ENCODE peak calls at places on chromosomes 12 and 14, in four cellular contexts. One of them, this sample, is unnamed.

GRCh38 chr12:132036063-132036683 is 86.4 kb downstream of the EP400 start:
- DNase-seq in IMR-90: no peak
- DNase-seq in neuronal stem cell: no peak
- DNase-seq in neural progenitor cell: no peak
- DNase-seq in this sample: no peak

GRCh38 chr12:58803893-58804292 is 116.4 kb downstream of the LRIG3 start:
- DNase-seq in IMR-90: peak; percentile 94
- DNase-seq in neuronal stem cell: no peak
- DNase-seq in neural progenitor cell: no peak
- DNase-seq in this sample: no peak

GRCh38 chr14:101876539-101876938 is 87.8 kb upstream of the DYNC1H1 start:
- DNase-seq in IMR-90: peak; percentile 18
- DNase-seq in neuronal stem cell: no peak
- DNase-seq in neural progenitor cell: no peak
- DNase-seq in this sample: peak; percentile 93

GRCh38 chr14:74495356-74495755 is 1.8 kb downstream of the ISCA2 start:
- DNase-seq in IMR-90: no peak
- DNase-seq in neuronal stem cell: no peak
- DNase-seq in neural progenitor cell: no peak
- DNase-seq in this sample: no peak

GRCh38 chr14:74599201-74599809 is 12.7 kb downstream of the LTBP2 start:
- DNase-seq in IMR-90: peak; percentile 73
- DNase-seq in neuronal stem cell: no peak
- DNase-seq in neural progenitor cell: no peak
- DNase-seq in this sample: no peak

GRCh38 chr12:88638956-88639355 is 58.7 kb upstream of the KITLG start:
- DNase-seq in IMR-90: peak; percentile 50
- DNase-seq in neuronal stem cell: no peak
- DNase-seq in neural progenitor cell: no peak
- DNase-seq in this sample: no peak

GRCh38 chr14:96130854-96131253 is 73.8 kb upstream of the BDKRB2 start:
- DNase-seq in IMR-90: peak; percentile 63
- DNase-seq in neuronal stem cell: no peak
- DNase-seq in neural progenitor cell: no peak
- DNase-seq in this sample: no peak

GRCh38 chr12:129676411-129676810 is 227.4 kb downstream of the TMEM132D start:
- DNase-seq in IMR-90: no peak
- DNase-seq in neuronal stem cell: no peak
- DNase-seq in neural progenitor cell: no peak
- DNase-seq in this sample: no peak

GRCh38 chr14:105060751-105061427 is 4.3 kb downstream of the GPR132 start:
- DNase-seq in IMR-90: no peak
- DNase-seq in neuronal stem cell: no peak
- DNase-seq in neural progenitor cell: no peak
- DNase-seq in this sample: no peak

GRCh38 chr12:92403210-92404175 is 257.8 kb upstream of the BTG1 start:
- DNase-seq in IMR-90: no peak
- DNase-seq in neuronal stem cell: no peak
- DNase-seq in neural progenitor cell: no peak
- DNase-seq in this sample: peak; percentile 97

GRCh38 chr12:14948672-14949071 is 10.3 kb upstream of the ERP27 start:
- DNase-seq in IMR-90: peak; percentile 89
- DNase-seq in neuronal stem cell: no peak
- DNase-seq in neural progenitor cell: no peak
- DNase-seq in this sample: peak; percentile 93

GRCh38 chr14:95774265-95775160 is 60.6 kb upstream of the TCL1A start:
- DNase-seq in IMR-90: peak; percentile 44
- DNase-seq in neuronal stem cell: peak; percentile 57
- DNase-seq in neural progenitor cell: peak; percentile 61
- DNase-seq in this sample: peak; percentile 41

GRCh38 chr14:90579816-90580215 is 183.0 kb downstream of the CALM1 start:
- DNase-seq in IMR-90: no peak
- DNase-seq in neuronal stem cell: no peak
- DNase-seq in neural progenitor cell: no peak
- DNase-seq in this sample: no peak

GRCh38 chr14:45359766-45360165 is 106.8 kb upstream of the MIS18BP1 start:
- DNase-seq in IMR-90: peak; percentile 1
- DNase-seq in neuronal stem cell: no peak
- DNase-seq in neural progenitor cell: no peak
- DNase-seq in this sample: no peak

GRCh38 chr14:34782031-34782430 is 67.6 kb upstream of the CFL2 start:
- DNase-seq in IMR-90: no peak
- DNase-seq in neuronal stem cell: no peak
- DNase-seq in neural progenitor cell: no peak
- DNase-seq in this sample: no peak

GRCh38 chr12:96218989-96219678 is 25.0 kb downstream of the ELK3 start:
- DNase-seq in IMR-90: no peak
- DNase-seq in neuronal stem cell: no peak
- DNase-seq in neural progenitor cell: no peak
- DNase-seq in this sample: no peak

GRCh38 chr14:36835145-36835544 is 173.5 kb downstream of the PAX9 start:
- DNase-seq in IMR-90: no peak
- DNase-seq in neuronal stem cell: no peak
- DNase-seq in neural progenitor cell: peak; percentile 30
- DNase-seq in this sample: no peak

GRCh38 chr14:103994535-103995184 is 52.3 kb upstream of the RD3L start:
- DNase-seq in IMR-90: peak; percentile 4
- DNase-seq in neuronal stem cell: no peak
- DNase-seq in neural progenitor cell: no peak
- DNase-seq in this sample: no peak

GRCh38 chr14:99261916-99262787 is 9.8 kb downstream of the BCL11B start:
- DNase-seq in IMR-90: no peak
- DNase-seq in neuronal stem cell: no peak
- DNase-seq in neural progenitor cell: no peak
- DNase-seq in this sample: no peak

GRCh38 chr14:104341532-104342434 is 203.4 kb downstream of the KIF26A start:
- DNase-seq in IMR-90: no peak
- DNase-seq in neuronal stem cell: peak; percentile 50
- DNase-seq in neural progenitor cell: peak; percentile 92
- DNase-seq in this sample: peak; percentile 54

GRCh38 chr14:58963873-58964597 is 224.4 kb upstream of the DAAM1 start:
- DNase-seq in IMR-90: no peak
- DNase-seq in neuronal stem cell: no peak
- DNase-seq in neural progenitor cell: no peak
- DNase-seq in this sample: no peak

GRCh38 chr14:70317969-70318634 is 41.4 kb downstream of the COX16 start:
- DNase-seq in IMR-90: peak; percentile 61
- DNase-seq in neuronal stem cell: peak; percentile 60
- DNase-seq in neural progenitor cell: peak; percentile 84
- DNase-seq in this sample: no peak

GRCh38 chr12:111584959-111585358 is 14.2 kb downstream of the ATXN2 start:
- DNase-seq in IMR-90: peak; percentile 60
- DNase-seq in neuronal stem cell: no peak
- DNase-seq in neural progenitor cell: no peak
- DNase-seq in this sample: no peak

DNA sequence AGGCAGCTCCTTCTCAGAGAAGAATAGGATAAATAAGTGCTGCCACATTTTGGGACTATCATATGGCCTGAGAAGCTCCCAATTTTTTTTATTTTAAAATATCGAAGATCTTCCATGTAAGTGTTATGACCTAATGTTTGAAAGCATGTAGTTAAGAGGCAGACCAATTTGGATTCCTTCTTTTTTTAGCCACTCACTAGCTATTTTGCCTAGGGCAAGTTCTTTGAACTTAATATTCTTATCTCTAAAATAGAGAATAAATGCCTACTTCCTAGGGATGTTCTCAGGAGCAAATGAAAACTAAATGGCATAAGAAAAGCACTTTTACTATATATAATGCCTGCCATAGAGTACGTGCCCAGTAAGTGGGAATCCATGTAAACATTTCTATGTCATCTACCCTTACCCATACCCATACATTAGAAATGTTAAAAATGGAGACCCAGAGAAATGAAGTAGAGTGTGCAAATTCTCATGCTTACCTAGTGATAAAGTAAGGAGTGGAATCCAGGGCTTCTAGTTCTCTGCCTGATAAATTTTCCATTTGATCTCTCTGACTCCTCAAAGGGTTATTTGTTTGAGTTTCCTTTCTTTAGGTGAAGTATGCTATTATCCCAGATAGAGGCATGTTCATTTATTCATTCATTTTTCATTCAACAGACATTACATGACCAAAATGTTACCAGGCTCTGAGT is 148.3 kb downstream of the TGFB3 start:
- DNase-seq in IMR-90: no peak
- DNase-seq in neuronal stem cell: no peak
- DNase-seq in neural progenitor cell: no peak
- DNase-seq in this sample: no peak
- H3K9ac ChIP-seq in IMR-90: no peak overlapping the region
- H3K9ac ChIP-seq in neuronal stem cell: no peak overlapping the region
- H3K9ac ChIP-seq in neural progenitor cell: no peak overlapping the region
- H3K9ac ChIP-seq in this sample: no peak overlapping the region

DNA sequence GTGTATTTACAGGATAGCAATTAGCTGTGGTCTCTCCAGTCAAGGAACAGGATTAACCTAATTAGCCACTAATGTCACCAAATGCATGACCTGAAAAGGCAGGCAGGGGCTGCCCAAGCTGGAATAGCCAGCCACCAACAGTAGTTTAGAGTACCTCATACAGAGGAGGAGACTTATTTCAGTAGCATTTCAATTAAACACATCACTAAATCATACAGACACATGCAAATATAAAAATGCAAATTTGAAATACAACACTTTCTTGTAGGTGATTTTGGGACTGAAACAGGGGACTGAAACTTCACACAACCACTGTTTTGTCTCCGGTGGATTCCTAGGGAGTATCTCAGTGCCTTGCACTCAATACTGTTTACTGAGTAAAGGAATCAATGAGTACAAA is 647 bp upstream of the IFNG-AS1 start:
- DNase-seq in IMR-90: no peak
- DNase-seq in neuronal stem cell: peak; percentile 12
- DNase-seq in neural progenitor cell: peak; percentile 35
- DNase-seq in this sample: peak; percentile 84
- H3K4me2 ChIP-seq in IMR-90: no peak overlapping the region
- H3K4me2 ChIP-seq in neuronal stem cell: no peak overlapping the region
- H3K4me2 ChIP-seq in neural progenitor cell: peak overlapping the region; percentile 4
- H3K4me2 ChIP-seq in this sample: peak overlapping the region; percentile 68

DNA sequence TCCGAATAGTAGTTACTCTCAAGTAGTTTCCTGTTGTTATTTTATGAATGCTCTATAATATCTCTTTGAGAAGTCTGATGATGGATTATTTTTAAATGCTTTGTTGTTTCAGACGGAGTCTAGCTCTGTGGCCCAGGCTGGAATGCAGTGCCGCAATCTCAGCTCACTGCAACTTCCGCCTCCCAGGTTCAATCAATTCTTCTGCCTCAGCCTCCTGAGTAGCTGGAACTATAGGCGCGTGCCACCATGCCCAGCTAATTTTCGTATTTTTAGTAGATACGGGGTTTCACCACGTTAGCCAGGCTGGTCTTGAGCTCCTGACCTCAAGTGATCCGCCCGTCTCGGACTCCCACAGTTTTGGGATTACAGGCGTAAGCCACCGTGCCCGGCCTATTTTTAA is 1.4 kb upstream of the OS9 start:
- DNase-seq in IMR-90: no peak
- DNase-seq in neuronal stem cell: no peak
- DNase-seq in neural progenitor cell: no peak
- DNase-seq in this sample: no peak
- H3K27me3 ChIP-seq in IMR-90: no peaks in the 10 kb centered on the region
- H3K27me3 ChIP-seq in neuronal stem cell: no peaks in the 10 kb centered on the region
- H3K27me3 ChIP-seq in neural progenitor cell: peaks cover 42% of the 10 kb centered on the region
- H3K27me3 ChIP-seq in this sample: no peaks in the 10 kb centered on the region

DNA sequence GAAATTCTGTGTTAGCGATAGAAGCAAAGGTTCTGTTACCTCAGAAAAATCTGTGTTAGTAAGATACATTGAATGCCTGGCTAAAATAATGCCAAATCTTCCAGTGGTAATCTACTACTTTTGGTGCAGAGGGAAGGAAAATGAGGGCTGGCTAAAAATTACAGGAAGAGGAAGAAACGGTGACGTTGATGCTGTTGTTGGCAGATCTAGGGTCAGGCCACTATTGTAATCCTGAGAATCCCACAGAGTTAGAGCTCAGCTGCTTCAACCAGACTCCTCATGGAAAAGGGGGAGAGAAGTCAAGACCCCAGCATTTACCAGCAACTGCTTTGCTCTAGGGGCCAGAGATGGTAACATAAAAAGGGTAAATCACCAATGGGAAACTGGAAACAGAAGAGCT is 145.1 kb downstream of the PPM1H start:
- DNase-seq in IMR-90: no peak
- DNase-seq in neuronal stem cell: no peak
- DNase-seq in neural progenitor cell: no peak
- DNase-seq in this sample: no peak
- H3K9ac ChIP-seq in IMR-90: no peak overlapping the region
- H3K9ac ChIP-seq in neuronal stem cell: no peak overlapping the region
- H3K9ac ChIP-seq in neural progenitor cell: no peak overlapping the region
- H3K9ac ChIP-seq in this sample: no peak overlapping the region

DNA sequence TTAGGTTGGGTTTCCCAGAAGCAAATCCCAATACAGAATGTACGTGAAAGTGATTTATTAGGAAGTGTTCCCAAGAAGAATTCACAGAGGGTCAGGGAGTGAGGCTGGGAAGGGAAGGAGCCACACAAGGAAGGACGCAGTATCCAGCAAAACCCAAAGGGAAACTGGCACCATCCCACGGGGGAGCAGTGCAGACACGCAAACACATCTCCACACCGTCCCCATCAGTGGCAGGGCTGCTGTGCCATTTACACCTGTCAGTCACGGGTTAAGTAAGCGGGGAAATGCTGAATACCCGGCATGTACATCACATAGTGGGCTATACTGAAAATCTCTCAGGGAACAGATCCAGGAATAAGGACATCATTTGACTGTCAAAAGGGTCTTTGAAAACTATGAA is 93.9 kb downstream of the SLC38A1 start:
- DNase-seq in IMR-90: no peak
- DNase-seq in neuronal stem cell: no peak
- DNase-seq in neural progenitor cell: no peak
- DNase-seq in this sample: no peak
- H3K4me2 ChIP-seq in IMR-90: no peak overlapping the region
- H3K4me2 ChIP-seq in neuronal stem cell: no peak overlapping the region
- H3K4me2 ChIP-seq in neural progenitor cell: no peak overlapping the region
- H3K4me2 ChIP-seq in this sample: no peak overlapping the region

GRCh38 chr12:52821071-52821730 is 7.3 kb upstream of the KRT4 start:
- DNase-seq in IMR-90: no peak
- DNase-seq in neuronal stem cell: no peak
- DNase-seq in neural progenitor cell: no peak
- DNase-seq in this sample: no peak
- H3K27me3 ChIP-seq in IMR-90: peaks cover 45% of the 10 kb centered on the region
- H3K27me3 ChIP-seq in neuronal stem cell: no peaks in the 10 kb centered on the region
- H3K27me3 ChIP-seq in neural progenitor cell: no peaks in the 10 kb centered on the region
- H3K27me3 ChIP-seq in this sample: peaks cover 92% of the 10 kb centered on the region

DNA sequence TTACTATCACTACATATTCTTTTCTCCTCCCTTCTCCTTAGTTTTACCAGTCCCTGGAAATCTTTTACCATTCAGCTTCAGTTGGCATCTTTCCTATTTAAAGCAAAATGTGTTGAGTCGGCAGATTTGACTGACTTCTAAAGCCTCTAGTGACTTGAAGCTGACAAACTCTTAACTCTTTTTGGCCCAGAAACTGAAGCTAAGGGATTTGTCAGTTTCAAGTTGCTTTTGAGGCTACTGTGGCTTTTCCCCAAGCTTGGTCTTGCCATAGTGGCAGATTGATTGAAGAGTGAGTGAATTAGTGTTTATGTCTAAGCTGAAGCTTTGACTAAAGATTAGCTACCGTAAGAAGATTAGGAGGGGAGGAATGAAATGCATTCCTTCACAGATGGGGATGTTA is 104.0 kb downstream of the ETNK1 start:
- DNase-seq in IMR-90: no peak
- DNase-seq in neuronal stem cell: no peak
- DNase-seq in neural progenitor cell: peak; percentile 62
- DNase-seq in this sample: peak; percentile 56
- H3K9ac ChIP-seq in IMR-90: no peak overlapping the region
- H3K9ac ChIP-seq in neuronal stem cell: no peak overlapping the region
- H3K9ac ChIP-seq in neural progenitor cell: no peak overlapping the region
- H3K9ac ChIP-seq in this sample: no peak overlapping the region

This sample was measured in MM.1S.